ENCODE peak calls at places on chromosome 15, in nine cellular contexts. One of them, this sample, is unnamed.

GRCh38 chr15:23859008-23859407 is 171.9 kb upstream of the NDN start:
- DNase-seq in stimulated activated CD8-positive, alpha-beta memory T cell treated with anti-CD3 and anti-CD28 coated beads, Interleukin-15, amount 100 ng/mL, for 24 hours: no peak
- DNase-seq in GM06990: no peak
- DNase-seq in stimulated activated CD4-positive, alpha-beta T cell treated with anti-CD3 and anti-CD28 coated beads, TNF-alpha, amount 100 ng/mL, for 4 hours: no peak
- DNase-seq in mucosa of gallbladder: no peak
- DNase-seq in right atrium auricular region: no peak
- DNase-seq in PC-9: no peak
- DNase-seq in right cardiac atrium: no peak
- DNase-seq in hypothalamus: no peak
- DNase-seq in this sample: no peak

GRCh38 chr15:39692464-39693327 is 89.9 kb downstream of the FSIP1 start:
- DNase-seq in right atrium auricular region: no peak
- DNase-seq in right cardiac atrium: no peak
- DNase-seq in PC-9: no peak
- DNase-seq in mucosa of gallbladder: no peak
- DNase-seq in stimulated activated CD4-positive, alpha-beta T cell treated with anti-CD3 and anti-CD28 coated beads, TNF-alpha, amount 100 ng/mL, for 4 hours: no peak
- DNase-seq in hypothalamus: no peak
- DNase-seq in GM06990: peak
- DNase-seq in stimulated activated CD8-positive, alpha-beta memory T cell treated with anti-CD3 and anti-CD28 coated beads, Interleukin-15, amount 100 ng/mL, for 24 hours: no peak
- DNase-seq in this sample: peak

GRCh38 chr15:46126581-46126980 is 491.8 kb downstream of the SQOR start:
- DNase-seq in mucosa of gallbladder: no peak
- DNase-seq in GM06990: no peak
- DNase-seq in stimulated activated CD4-positive, alpha-beta T cell treated with anti-CD3 and anti-CD28 coated beads, TNF-alpha, amount 100 ng/mL, for 4 hours: no peak
- DNase-seq in PC-9: no peak
- DNase-seq in hypothalamus: no peak
- DNase-seq in stimulated activated CD8-positive, alpha-beta memory T cell treated with anti-CD3 and anti-CD28 coated beads, Interleukin-15, amount 100 ng/mL, for 24 hours: no peak
- DNase-seq in right cardiac atrium: no peak
- DNase-seq in right atrium auricular region: no peak
- DNase-seq in this sample: no peak

GRCh38 chr15:71730277-71731144 is 79.8 kb upstream of the NR2E3 start:
- DNase-seq in hypothalamus: no peak
- DNase-seq in PC-9: peak
- DNase-seq in right cardiac atrium: peak
- DNase-seq in mucosa of gallbladder: peak
- DNase-seq in right atrium auricular region: no peak
- DNase-seq in stimulated activated CD4-positive, alpha-beta T cell treated with anti-CD3 and anti-CD28 coated beads, TNF-alpha, amount 100 ng/mL, for 4 hours: no peak
- DNase-seq in GM06990: no peak
- DNase-seq in stimulated activated CD8-positive, alpha-beta memory T cell treated with anti-CD3 and anti-CD28 coated beads, Interleukin-15, amount 100 ng/mL, for 24 hours: no peak
- DNase-seq in this sample: peak

GRCh38 chr15:86163771-86164170 is 84.1 kb downstream of the AGBL1 start:
- DNase-seq in mucosa of gallbladder: no peak
- DNase-seq in PC-9: no peak
- DNase-seq in stimulated activated CD8-positive, alpha-beta memory T cell treated with anti-CD3 and anti-CD28 coated beads, Interleukin-15, amount 100 ng/mL, for 24 hours: no peak
- DNase-seq in GM06990: no peak
- DNase-seq in stimulated activated CD4-positive, alpha-beta T cell treated with anti-CD3 and anti-CD28 coated beads, TNF-alpha, amount 100 ng/mL, for 4 hours: no peak
- DNase-seq in right cardiac atrium: no peak
- DNase-seq in right atrium auricular region: no peak
- DNase-seq in hypothalamus: no peak
- DNase-seq in this sample: no peak

GRCh38 chr15:68494573-68495105 is 62.7 kb upstream of the ITGA11 start:
- DNase-seq in right cardiac atrium: no peak
- DNase-seq in GM06990: no peak
- DNase-seq in PC-9: no peak
- DNase-seq in mucosa of gallbladder: no peak
- DNase-seq in stimulated activated CD4-positive, alpha-beta T cell treated with anti-CD3 and anti-CD28 coated beads, TNF-alpha, amount 100 ng/mL, for 4 hours: no peak
- DNase-seq in right atrium auricular region: no peak
- DNase-seq in stimulated activated CD8-positive, alpha-beta memory T cell treated with anti-CD3 and anti-CD28 coated beads, Interleukin-15, amount 100 ng/mL, for 24 hours: no peak
- DNase-seq in hypothalamus: no peak
- DNase-seq in this sample: no peak

GRCh38 chr15:38768970-38769369 is 204.4 kb upstream of the RASGRP1 start:
- DNase-seq in stimulated activated CD8-positive, alpha-beta memory T cell treated with anti-CD3 and anti-CD28 coated beads, Interleukin-15, amount 100 ng/mL, for 24 hours: no peak
- DNase-seq in right atrium auricular region: peak
- DNase-seq in right cardiac atrium: peak
- DNase-seq in GM06990: no peak
- DNase-seq in PC-9: no peak
- DNase-seq in mucosa of gallbladder: peak
- DNase-seq in stimulated activated CD4-positive, alpha-beta T cell treated with anti-CD3 and anti-CD28 coated beads, TNF-alpha, amount 100 ng/mL, for 4 hours: no peak
- DNase-seq in hypothalamus: no peak
- DNase-seq in this sample: peak

GRCh38 chr15:92618121-92618520 is 37.5 kb downstream of the FAM174B start:
- DNase-seq in mucosa of gallbladder: no peak
- DNase-seq in hypothalamus: no peak
- DNase-seq in GM06990: no peak
- DNase-seq in PC-9: no peak
- DNase-seq in stimulated activated CD8-positive, alpha-beta memory T cell treated with anti-CD3 and anti-CD28 coated beads, Interleukin-15, amount 100 ng/mL, for 24 hours: no peak
- DNase-seq in right cardiac atrium: no peak
- DNase-seq in right atrium auricular region: no peak
- DNase-seq in stimulated activated CD4-positive, alpha-beta T cell treated with anti-CD3 and anti-CD28 coated beads, TNF-alpha, amount 100 ng/mL, for 4 hours: no peak
- DNase-seq in this sample: no peak

This sample was measured in GM12865.